ENCODE peak calls at places on chromosomes 1 and 21, in seven cellular contexts. H is lung, V is brain microvascular endothelial cell, M is mammary epithelial cell, F is hepatocyte, Y is transverse colon, S is GM23338. G is an unnamed sample.

GRCh38 chr1:236058141-236058626 is 6.7 kb downstream of the NID1 start:
- DNase-seq in M (peak; percentile 81), Y (no peak), F (peak; percentile 13), H (no peak), V (no peak), S (no peak), G (no peak)

GRCh38 chr1:46522184-46522968 is 29.1 kb downstream of the KNCN start:
- DNase-seq in F (peak; percentile 49), Y (peak; percentile 30), V (peak; percentile 73), M (peak; percentile 74), H (peak; percentile 73), S (no peak), G (peak; percentile 98)

GRCh38 chr1:9182784-9183257 is 51.8 kb upstream of the H6PD start:
- DNase-seq in H (no peak), Y (no peak), F (peak; percentile 38), S (peak; percentile 43), M (no peak), V (no peak), G (no peak)

GRCh38 chr1:50474859-50475809 is 51.9 kb upstream of the DMRTA2 start:
- DNase-seq in Y (no peak), M (peak; percentile 50), S (peak; percentile 86), H (no peak), V (no peak), F (peak; percentile 25), G (no peak)

GRCh38 chr1:102693345-102693744 is 415.0 kb downstream of the COL11A1 start:
- DNase-seq in F (no peak), S (no peak), Y (no peak), V (no peak), M (no peak), H (no peak), G (no peak)

GRCh38 chr1:72284398-72285073 is 2.2 kb upstream of the NEGR1 start:
- DNase-seq in M (peak; percentile 95), V (peak; percentile 93), Y (peak; percentile 19), F (peak; percentile 56), S (peak; percentile 76), H (no peak), G (peak; percentile 90)

GRCh38 chr1:155255243-155256100 is at the start of gene ENTREP3:
- DNase-seq in F (peak; percentile 93), S (peak; percentile 96), V (peak; percentile 74), M (peak; percentile 68), H (peak; percentile 87), Y (peak; percentile 89), G (peak; percentile 94)

GRCh38 chr1:109627692-109628399 is 8.2 kb downstream of the AMPD2 start:
- DNase-seq in F (no peak), H (peak; percentile 27), S (no peak), M (no peak), V (no peak), Y (no peak), G (no peak)

GRCh38 chr21:44003307-44003966 is 8.7 kb upstream of the TRAPPC10 start:
- DNase-seq in Y (no peak), V (no peak), M (no peak), H (no peak), S (no peak), F (no peak), G (no peak)
- H3K27ac ChIP-seq in Y (no peak overlapping the region), V (no peak overlapping the region), M (no peak overlapping the region), H (no peak overlapping the region), S (no peak overlapping the region), F (no peak overlapping the region), G (no peak overlapping the region)

GRCh38 chr21:46459024-46459355 is 299 bp downstream of the DIP2A start:
- DNase-seq in V (no peak), S (no peak), H (no peak), Y (no peak), F (no peak), M (no peak), G (no peak)
- TF ChIP-seq CTCF in V (no peak), S (no peak), H (no peak), Y (no peak), F (no peak), M (no peak), G (no peak)

GRCh38 chr1:21849909-21850576 is 38.0 kb downstream of the LDLRAD2 start:
- DNase-seq in M (no peak), S (no peak), Y (no peak), H (no peak), V (no peak), F (no peak), G (no peak)
- H3K36me3 ChIP-seq in M (peaks cover 26% of the 10 kb centered on the region), S (no peaks in the 10 kb centered on the region), Y (peaks cover 79% of the 10 kb centered on the region), H (peaks cover 66% of the 10 kb centered on the region), V (peaks cover 61% of the 10 kb centered on the region), F (no peaks in the 10 kb centered on the region), G (no peaks in the 10 kb centered on the region)

DNA sequence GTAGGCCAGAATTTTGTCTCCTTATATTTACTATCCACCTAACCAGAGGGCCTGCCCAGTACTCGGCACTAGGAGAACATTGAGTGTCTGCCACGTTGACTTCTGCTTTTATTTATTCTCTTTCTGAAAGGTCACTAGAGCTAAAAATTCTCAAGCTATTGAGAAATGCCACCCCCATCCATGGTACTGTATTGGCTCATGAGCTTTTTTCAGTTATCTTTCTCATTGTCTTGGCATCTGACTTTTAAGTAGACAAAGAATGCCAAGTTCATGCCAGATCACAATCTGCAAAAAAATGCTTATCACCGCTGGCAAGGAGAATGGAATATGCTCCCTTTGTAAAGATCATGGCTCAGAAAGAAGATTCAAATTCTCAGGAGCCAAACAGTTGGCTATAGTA is 49.8 kb upstream of the MROH9 start:
- DNase-seq in S (no peak), Y (no peak), F (no peak), H (no peak), V (no peak), M (no peak), G (no peak)
- H3K27ac ChIP-seq in S (no peak overlapping the region), Y (peak overlapping the region; percentile 67), F (peak overlapping the region; percentile 59), H (no peak overlapping the region), V (no peak overlapping the region), M (no peak overlapping the region), G (no peak overlapping the region)

GRCh38 chr1:93179886-93180722 is at the start of gene TMED5:
- DNase-seq in S (peak; percentile 99), Y (peak; percentile 98), F (peak; percentile 99), M (peak; percentile 99), V (peak; percentile 97), H (peak; percentile 98), G (peak; percentile 99)
- TF ChIP-seq CTCF in S (no peak), Y (peak; percentile 20), F (no peak), M (no peak), V (peak; percentile 45), H (no peak), G (peak; percentile 14)

DNA sequence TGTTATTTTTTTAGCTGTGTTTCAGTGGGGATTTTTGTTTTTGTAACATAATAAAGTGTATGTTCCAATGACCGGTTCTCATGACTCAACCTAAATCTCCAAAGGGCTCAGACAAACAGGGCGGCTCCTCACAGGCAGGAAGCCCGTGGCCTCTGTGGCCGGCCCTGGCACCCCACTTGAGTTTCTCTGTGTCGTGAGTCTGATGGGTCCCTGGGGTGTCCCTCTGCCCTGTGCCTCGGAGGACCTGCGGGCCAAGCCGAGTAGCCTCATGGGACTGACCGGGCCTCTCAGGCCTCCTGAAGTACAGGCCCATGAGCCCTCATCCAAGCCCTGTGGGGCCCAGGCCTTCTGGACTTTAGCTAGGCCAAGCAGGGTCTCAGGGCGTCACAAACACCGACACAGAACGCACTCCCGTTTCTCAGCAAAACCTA is 16.1 kb upstream of the CCDC27 start:
- DNase-seq in S (no peak), Y (no peak), F (no peak), V (peak; percentile 18), H (no peak), M (no peak), G (no peak)
- H3K36me3 ChIP-seq in S (peaks cover 8% of the 10 kb centered on the region), Y (no peaks in the 10 kb centered on the region), F (no peaks in the 10 kb centered on the region), V (peaks cover 10% of the 10 kb centered on the region), H (peaks cover 34% of the 10 kb centered on the region), M (peaks cover 4% of the 10 kb centered on the region), G (peaks cover 14% of the 10 kb centered on the region)

DNA sequence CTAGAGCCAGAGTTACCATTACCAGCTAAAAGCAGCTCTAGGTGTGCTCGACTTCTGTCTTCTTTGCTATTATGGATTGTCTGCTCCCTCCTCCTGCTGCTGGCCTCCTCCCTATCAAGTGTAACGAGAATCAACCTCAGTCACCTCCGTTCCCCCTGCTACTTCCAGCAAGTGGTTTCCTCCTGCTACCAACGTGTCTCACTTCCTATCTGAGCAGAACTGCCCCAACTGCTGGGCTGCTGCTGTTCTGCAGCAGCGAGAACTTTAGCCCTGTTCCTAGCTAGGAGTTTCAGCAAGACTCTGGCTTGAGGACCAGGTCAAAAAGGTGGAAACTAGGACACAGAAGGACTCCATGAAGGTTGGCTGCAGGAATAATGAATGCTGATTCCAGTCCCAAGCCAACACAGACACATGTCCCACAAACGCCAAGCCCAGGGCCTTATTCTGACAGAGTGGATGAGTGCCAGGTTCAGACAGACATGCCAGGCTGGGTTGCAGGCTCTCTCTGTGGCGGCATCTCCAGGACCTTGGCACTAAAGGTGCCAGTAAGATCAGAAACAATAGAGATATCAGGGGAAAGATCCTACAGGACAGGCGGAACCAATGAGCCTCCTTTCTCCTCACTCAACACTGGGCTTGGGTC is 46.9 kb downstream of the CD34 start:
- DNase-seq in F (no peak), S (no peak), H (no peak), V (no peak), M (no peak), Y (peak; percentile 39), G (no peak)
- H3K27ac ChIP-seq in F (no peak overlapping the region), S (no peak overlapping the region), H (peak overlapping the region; percentile 34), V (no peak overlapping the region), M (no peak overlapping the region), Y (peak overlapping the region; percentile 93), G (no peak overlapping the region)

DNA sequence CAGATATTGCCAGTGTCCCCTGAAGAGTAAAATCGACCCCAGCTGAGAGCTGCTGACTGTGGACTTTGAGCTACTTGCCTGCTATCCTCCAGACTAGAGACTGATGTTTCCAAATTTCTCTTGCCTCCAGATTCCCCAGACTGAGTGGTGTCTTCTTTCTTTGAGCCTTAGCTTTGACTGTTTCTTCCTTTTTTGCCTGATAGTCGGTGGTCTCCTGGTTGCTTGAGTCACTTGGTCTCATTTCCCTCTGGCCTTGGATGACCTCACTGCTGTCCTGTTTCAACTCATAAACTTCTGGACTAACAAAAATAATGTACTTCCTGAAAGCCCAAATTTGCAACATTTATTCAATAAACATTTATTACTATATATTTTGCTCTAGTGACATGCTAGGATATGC is 52.9 kb upstream of the DIPK1A start:
- DNase-seq in H (no peak), S (no peak), V (no peak), Y (no peak), F (no peak), M (no peak), G (no peak)
- TF ChIP-seq CTCF in H (no peak), S (no peak), V (no peak), Y (no peak), F (no peak), M (no peak), G (no peak)

GRCh38 chr1:117092594-117092993 is 29.0 kb downstream of the TRIM45 start:
- DNase-seq in S (no peak), H (no peak), F (no peak), Y (no peak), M (no peak), V (no peak), G (no peak)

GRCh38 chr1:117084231-117084630 is 24.1 kb downstream of the TTF2 start:
- DNase-seq in Y (no peak), H (no peak), F (no peak), V (no peak), S (no peak), M (no peak), G (no peak)

GRCh38 chr1:117093091-117093534 is 28.4 kb downstream of the TRIM45 start:
- DNase-seq in H (no peak), M (peak; percentile 88), F (peak; percentile 74), S (peak; percentile 69), V (peak; percentile 97), Y (peak; percentile 41), G (peak; percentile 59)

GRCh38 chr1:117087686-117088085 is 27.6 kb downstream of the TTF2 start:
- DNase-seq in S (no peak), M (no peak), F (no peak), V (no peak), H (no peak), Y (no peak), G (no peak)
- H3K36me3 ChIP-seq in S (peaks cover 61% of the 10 kb centered on the region), M (peaks cover 31% of the 10 kb centered on the region), F (no peaks in the 10 kb centered on the region), V (no peaks in the 10 kb centered on the region), H (peaks cover 6% of the 10 kb centered on the region), Y (peaks cover 12% of the 10 kb centered on the region), G (peaks cover 38% of the 10 kb centered on the region)

G was measured in A673.